ENCODE peak calls at places on chromosome 11, in eight cellular contexts. G is stimulated activated CD4-positive, alpha-beta T cell treated with anti-CD3 and anti-CD28 coated beads, Interleukin-1b, Interleukin-23, amount 100 ng/mL, for 1 hour; U is mucosa of descending colon; P is T-helper 1 cell; Y is GM06990; X is heart right ventricle; B is BJ; F is thoracic aorta. V is an unnamed sample.
A peak's percentile ranks its signal among the peaks of the same experiment; 100 is the strongest.

GRCh38 chr11:47595029-47595428 is 818 bp upstream of the C1QTNF4 start:
- DNase-seq in G (no peak), U (no peak), P (no peak), Y (no peak), X (peak; percentile 42), B (no peak), F (no peak), V (no peak)

GRCh38 chr11:10858505-10859360 is 880 bp upstream of the ZBED5 start:
- DNase-seq in G (no peak), U (peak; percentile 77), P (peak; percentile 23), Y (peak; percentile 73), X (peak; percentile 65), B (no peak), F (peak; percentile 11), V (peak; percentile 84)

GRCh38 chr11:269146-269890 is 8.9 kb upstream of the NLRP6 start:
- DNase-seq in G (no peak), U (no peak), P (no peak), Y (peak; percentile 84), X (no peak), B (no peak), F (no peak), V (peak; percentile 51)

GRCh38 chr11:79060081-79060480 is 380.7 kb downstream of the TENM4 start:
- DNase-seq in G (no peak), U (no peak), P (no peak), Y (no peak), X (no peak), B (no peak), F (no peak), V (no peak)

GRCh38 chr11:73334244-73335203 is 26.4 kb downstream of the ARHGEF17 start:
- DNase-seq in G (no peak), U (peak; percentile 67), P (no peak), Y (no peak), X (peak; percentile 90), B (no peak), F (peak; percentile 64), V (peak; percentile 91)

GRCh38 chr11:11620966-11621880 is 582 bp downstream of the GALNT18 start:
- DNase-seq in G (no peak), U (peak; percentile 46), P (no peak), Y (peak; percentile 75), X (peak; percentile 33), B (no peak), F (no peak), V (peak; percentile 37)

GRCh38 chr11:75326439-75326810 is 25.0 kb downstream of the ARRB1 start:
- DNase-seq in G (no peak), U (no peak), P (no peak), Y (no peak), X (no peak), B (no peak), F (no peak), V (no peak)

GRCh38 chr11:12755510-12755909 is 81.3 kb downstream of the TEAD1 start:
- DNase-seq in G (no peak), U (no peak), P (no peak), Y (no peak), X (no peak), B (no peak), F (no peak), V (no peak)

GRCh38 chr11:126945319-126945718 is 55.3 kb downstream of the KIRREL3 start:
- DNase-seq in G (no peak), U (no peak), P (no peak), Y (no peak), X (no peak), B (no peak), F (no peak), V (no peak)

GRCh38 chr11:34938621-34939020 is 22.2 kb downstream of the PDHX start:
- DNase-seq in G (no peak), U (no peak), P (no peak), Y (no peak), X (no peak), B (no peak), F (no peak), V (no peak)

GRCh38 chr11:35165416-35166368 is 26.7 kb downstream of the CD44 start:
- DNase-seq in G (no peak), U (no peak), P (peak; percentile 84), Y (peak; percentile 89), X (peak; percentile 43), B (no peak), F (no peak), V (no peak)

GRCh38 chr11:36195496-36196346 is 93.5 kb downstream of the COMMD9 start:
- DNase-seq in G (no peak), U (no peak), P (no peak), Y (no peak), X (no peak), B (peak; percentile 7), F (no peak), V (no peak)

GRCh38 chr11:124867700-124868099 is 2.5 kb downstream of the ROBO3 start:
- DNase-seq in G (no peak), U (peak; percentile 39), P (no peak), Y (no peak), X (no peak), B (no peak), F (no peak), V (no peak)

GRCh38 chr11:130653838-130654601 is 205.6 kb downstream of the ADAMTS15 start:
- DNase-seq in G (no peak), U (peak; percentile 59), P (no peak), Y (no peak), X (peak; percentile 84), B (no peak), F (peak; percentile 69), V (peak; percentile 74)

V was measured in psoas muscle.